ENCODE peak calls at places on chromosomes 12 and 14, in ten cellular contexts. S is mucosa of descending colon; M is pancreas; F is T-cell; H is stimulated activated naive B cell treated with anti-CD40 and anti-IgM and Interleukin-4, amounts not matched to agents 10 μg/mL and 1 μg/mL and 100 μg/mL, for 72 hours; N is activated CD4-positive, CD25-positive, alpha-beta regulatory T cell treated with anti-CD3 and anti-CD28 coated beads, Interleukin-2, amount 50 U/mL, for 24 hours; W is activated CD8-positive, alpha-beta T cell treated with anti-CD3 and anti-CD28 coated beads, Interleukin-2, amount 10 ng/mL, durations not matched to agents 7 days and 5 days; T is stimulated activated memory B cell treated with anti-CD40 and anti-IgM and Interleukin-4, amounts not matched to agents 10 μg/mL and 1 μg/mL and 100 μg/mL, for 72 hours; V is gastrocnemius medialis; Y is CD4-positive, alpha-beta T cell. Z is an unnamed sample.

GRCh38 chr14:35052637-35053036 is 6.6 kb downstream of the FAM177A1 start:
- ATAC-seq in W (no peak), S (no peak), V (no peak), Y (no peak), F (no peak), N (no peak), H (no peak), M (no peak), T (no peak), Z (no peak)

GRCh38 chr12:71872999-71873398 is 33.4 kb downstream of the TBC1D15 start:
- ATAC-seq in S (no peak), H (no peak), V (peak), Y (no peak), T (no peak), F (no peak), M (no peak), N (no peak), W (no peak), Z (no peak)

GRCh38 chr12:4293942-4294505 is 20.5 kb downstream of the CCND2 start:
- ATAC-seq in W (peak), V (no peak), S (peak), H (no peak), Y (peak), N (no peak), T (no peak), F (peak), M (no peak), Z (no peak)

GRCh38 chr12:20448781-20449180 is 80.4 kb downstream of the PDE3A start:
- ATAC-seq in V (no peak), F (no peak), S (no peak), M (no peak), N (no peak), T (no peak), Y (no peak), W (no peak), H (no peak), Z (no peak)

GRCh38 chr12:6701078-6701768 is 608 bp upstream of the PIANP start:
- ATAC-seq in Y (no peak), W (no peak), V (no peak), S (no peak), N (no peak), H (no peak), F (no peak), M (no peak), T (no peak), Z (no peak)

GRCh38 chr14:21251215-21251614 is 18.0 kb downstream of the HNRNPC start:
- ATAC-seq in N (no peak), V (no peak), S (no peak), W (no peak), M (no peak), H (no peak), T (no peak), F (no peak), Y (no peak), Z (no peak)

GRCh38 chr14:80988742-80989429 is 33.5 kb downstream of the TSHR start:
- ATAC-seq in W (peak), Y (no peak), S (no peak), M (no peak), H (peak), F (no peak), V (no peak), N (peak), T (peak), Z (no peak)

GRCh38 chr14:72404998-72405397 is 472.8 kb downstream of the RGS6 start:
- ATAC-seq in T (no peak), W (no peak), V (no peak), S (no peak), F (no peak), H (no peak), M (no peak), Y (no peak), N (no peak), Z (no peak)

GRCh38 chr12:92436847-92437246 is 265.9 kb upstream of the PLEKHG7 start:
- ATAC-seq in H (no peak), F (no peak), N (no peak), Y (no peak), M (no peak), T (no peak), V (no peak), S (no peak), W (no peak), Z (no peak)

GRCh38 chr12:121096199-121096798 is 36.4 kb upstream of the P2RX7 start:
- ATAC-seq in F (no peak), S (no peak), V (no peak), H (no peak), Y (no peak), T (no peak), W (no peak), M (no peak), N (no peak), Z (no peak)

GRCh38 chr14:85479306-85479705 is 50.6 kb upstream of the FLRT2 start:
- ATAC-seq in N (no peak), Y (no peak), H (no peak), M (no peak), F (no peak), S (no peak), W (no peak), T (no peak), V (no peak), Z (no peak)

GRCh38 chr12:54870048-54870447 is 15.7 kb downstream of the MUCL1 start:
- ATAC-seq in H (no peak), Y (no peak), S (no peak), V (no peak), N (no peak), T (no peak), W (no peak), F (no peak), M (no peak), Z (no peak)

GRCh38 chr14:73771848-73772705 is 57.9 kb upstream of the PNMA1 start:
- ATAC-seq in F (peak), V (peak), Y (peak), S (peak), W (peak), H (peak), M (peak), N (peak), T (peak), Z (peak)

GRCh38 chr12:65822732-65823480 is 1.4 kb upstream of the HMGA2 start:
- ATAC-seq in M (no peak), N (no peak), V (no peak), Y (no peak), W (no peak), H (no peak), S (peak), F (no peak), T (no peak), Z (no peak)

GRCh38 chr12:49276304-49277290 is 11.7 kb downstream of the TUBA1C start:
- ATAC-seq in H (no peak), F (no peak), V (no peak), N (no peak), Y (no peak), T (no peak), S (no peak), W (no peak), M (no peak), Z (peak)

GRCh38 chr14:94935901-94936300 is 166.0 kb upstream of the GSC start:
- ATAC-seq in T (no peak), F (no peak), H (no peak), W (no peak), S (no peak), M (no peak), N (no peak), V (no peak), Y (no peak), Z (no peak)

GRCh38 chr12:106120578-106121105 is 18.1 kb downstream of the NUAK1 start:
- ATAC-seq in W (no peak), S (peak), H (no peak), F (no peak), N (no peak), Y (no peak), V (no peak), M (peak), T (no peak), Z (no peak)

GRCh38 chr14:104698688-104699425 is 9.4 kb downstream of the INF2 start:
- ATAC-seq in N (no peak), F (no peak), Y (no peak), T (no peak), H (no peak), M (no peak), W (no peak), S (no peak), V (no peak), Z (no peak)

GRCh38 chr14:77003960-77004710 is 24.4 kb downstream of the IRF2BPL start:
- ATAC-seq in Y (no peak), V (no peak), H (no peak), W (no peak), S (peak), M (peak), N (no peak), T (no peak), F (no peak), Z (no peak)

GRCh38 chr14:96617635-96618034 is 115.5 kb downstream of the PAPOLA start:
- ATAC-seq in V (no peak), F (no peak), Y (no peak), S (no peak), T (no peak), H (no peak), W (no peak), N (no peak), M (no peak), Z (no peak)

GRCh38 chr14:93929657-93930056 is 2.5 kb downstream of the FAM181A start:
- ATAC-seq in F (no peak), N (no peak), S (no peak), H (no peak), M (no peak), Y (no peak), W (no peak), T (no peak), V (no peak), Z (no peak)

GRCh38 chr14:92892589-92892988 is 30.4 kb upstream of the CHGA start:
- ATAC-seq in F (no peak), S (no peak), N (peak), H (no peak), Y (no peak), V (no peak), M (no peak), T (no peak), W (no peak), Z (peak)